ENCODE peak calls at places on chromosome 11, in four cellular contexts. I is ovary, S is AG09319, P is lung. D is an unnamed sample.

GRCh38 chr11:103031834-103032233 is 60.1 kb downstream of the DCUN1D5 start:
- DNase-seq in I (no peak), S (no peak), P (no peak), D (no peak)

GRCh38 chr11:83156996-83157754 is at the start of gene PCF11:
- DNase-seq in P (no peak), I (no peak), S (no peak), D (no peak)

GRCh38 chr11:6681949-6682348 is 1.2 kb downstream of the MRPL17 start:
- DNase-seq in S (no peak), I (no peak), P (no peak), D (no peak)

GRCh38 chr11:129215506-129216245 is 23.6 kb upstream of the ARHGAP32 start:
- DNase-seq in P (no peak), I (no peak), S (no peak), D (no peak)

GRCh38 chr11:66902486-66903177 is 45.8 kb downstream of the LRFN4 start:
- DNase-seq in I (no peak), P (no peak), S (no peak), D (no peak)

GRCh38 chr11:125263268-125263790 is 98.8 kb downstream of the PKNOX2 start:
- DNase-seq in P (peak), I (peak), S (peak), D (peak)

GRCh38 chr11:93542753-93543246 is 391 bp downstream of the SMCO4 start:
- DNase-seq in I (peak), S (no peak), P (no peak), D (peak)

GRCh38 chr11:64558869-64559268 is 32.2 kb upstream of the SLC22A12 start:
- DNase-seq in P (no peak), S (no peak), I (no peak), D (no peak)

GRCh38 chr11:11587122-11587521 is 34.7 kb downstream of the GALNT18 start:
- DNase-seq in P (peak), I (no peak), S (no peak), D (no peak)

GRCh38 chr11:62324738-62325556 is 12.3 kb upstream of the ASRGL1 start:
- DNase-seq in I (no peak), S (no peak), P (peak), D (peak)

GRCh38 chr11:117381988-117382387 is 54.3 kb downstream of the CEP164 start:
- DNase-seq in P (no peak), I (no peak), S (no peak), D (no peak)

GRCh38 chr11:58494096-58494495 is 13.8 kb downstream of the OR5B21 start:
- DNase-seq in P (no peak), I (no peak), S (peak), D (no peak)

GRCh38 chr11:134275534-134276395 is at the start of gene GLB1L3:
- DNase-seq in I (no peak), P (no peak), S (no peak), D (peak)

GRCh38 chr11:79026803-79027445 is 413.9 kb downstream of the TENM4 start:
- DNase-seq in P (no peak), S (no peak), I (no peak), D (no peak)

GRCh38 chr11:34354782-34355181 is 3.0 kb downstream of the ABTB2 start:
- DNase-seq in I (no peak), S (no peak), P (no peak), D (no peak)

GRCh38 chr11:34356576-34356917 is 1.3 kb downstream of the ABTB2 start:
- DNase-seq in I (no peak), S (no peak), P (no peak), D (peak)

GRCh38 chr11:34356918-34357645 is 728 bp downstream of the ABTB2 start:
- DNase-seq in I (peak), P (peak), S (no peak), D (peak)

GRCh38 chr11:34355726-34356125 is 2.1 kb downstream of the ABTB2 start:
- DNase-seq in P (no peak), S (no peak), I (no peak), D (no peak)

GRCh38 chr11:34356130-34356529 is 1.7 kb downstream of the ABTB2 start:
- DNase-seq in P (no peak), I (no peak), S (no peak), D (no peak)
- TF ChIP-seq CTCF in P (no peak), I (no peak), S (no peak), D (no peak)

GRCh38 chr11:724733-725386 is 18.8 kb downstream of the EPS8L2 start:
- DNase-seq in P (no peak), S (no peak), I (no peak), D (no peak)

GRCh38 chr11:721347-721912 is 15.4 kb downstream of the EPS8L2 start:
- DNase-seq in I (no peak), S (no peak), P (no peak), D (no peak)

GRCh38 chr11:724063-724732 is 18.2 kb downstream of the EPS8L2 start:
- DNase-seq in I (no peak), S (no peak), P (no peak), D (no peak)

GRCh38 chr11:721913-722811 is 16.1 kb downstream of the EPS8L2 start:
- DNase-seq in P (no peak), I (no peak), S (no peak), D (no peak)

GRCh38 chr11:723120-723883 is 17.3 kb downstream of the EPS8L2 start:
- DNase-seq in I (peak), P (no peak), S (no peak), D (no peak)
- TF ChIP-seq CTCF in I (no peak), P (peak), S (peak), D (peak)

GRCh38 chr11:70570693-70571395 is 172.5 kb downstream of the CTTN start:
- DNase-seq in S (no peak), I (no peak), P (no peak), D (no peak)

GRCh38 chr11:70567680-70568503 is 169.6 kb downstream of the CTTN start:
- DNase-seq in P (no peak), I (peak), S (no peak), D (no peak)

GRCh38 chr11:70568504-70569172 is 170.3 kb downstream of the CTTN start:
- DNase-seq in P (no peak), S (no peak), I (peak), D (peak)

GRCh38 chr11:70569996-70570692 is 171.8 kb downstream of the CTTN start:
- DNase-seq in I (no peak), P (no peak), S (no peak), D (no peak)

DNA sequence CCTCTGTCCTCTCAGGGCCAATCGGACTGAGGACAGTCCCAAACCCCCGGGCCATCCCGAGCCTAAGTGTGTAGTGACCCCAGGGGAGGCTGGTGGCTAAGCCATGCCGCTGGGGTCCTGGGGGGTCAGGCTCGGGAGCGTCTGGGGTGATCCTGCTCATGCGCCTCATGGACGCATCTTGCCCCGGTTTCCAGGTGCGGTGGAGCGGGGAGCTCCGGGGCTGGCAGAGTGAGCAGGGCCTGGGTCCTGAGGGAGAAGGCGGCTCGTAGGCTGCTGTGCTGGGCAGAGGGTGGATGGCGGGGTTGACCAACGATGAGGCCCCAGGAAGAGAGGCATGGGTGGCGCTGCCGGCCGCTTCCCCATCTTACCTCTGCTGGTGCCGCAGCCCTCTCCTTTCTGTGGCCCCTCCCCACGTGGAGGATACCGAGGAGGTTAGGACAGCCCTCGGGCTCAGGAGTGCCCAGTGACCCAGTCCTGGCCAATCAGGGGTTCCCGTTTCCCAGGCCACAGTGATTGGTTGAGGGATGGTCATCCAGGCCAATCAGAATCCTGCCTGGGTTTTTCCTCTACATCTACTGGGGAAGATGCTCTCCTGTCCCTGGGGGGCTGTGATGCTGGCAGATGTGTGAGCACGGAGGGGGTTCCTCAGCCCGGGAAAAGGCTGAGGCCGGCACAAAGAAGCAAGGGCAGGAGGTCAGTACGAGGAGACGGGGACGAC is 171.0 kb downstream of the CTTN start:
- DNase-seq in I (no peak), P (no peak), S (no peak), D (no peak)
- TF ChIP-seq CTCF in I (no peak), P (no peak), S (no peak), D (no peak)

GRCh38 chr11:130427581-130428211 is 713 bp downstream of the ADAMTS8 start:
- DNase-seq in I (no peak), P (no peak), S (no peak), D (peak)

GRCh38 chr11:130427049-130427388 is 1.4 kb downstream of the ADAMTS8 start:
- DNase-seq in S (no peak), I (no peak), P (no peak), D (no peak)

GRCh38 chr11:130429983-130430382 is 1.6 kb upstream of the ADAMTS8 start:
- DNase-seq in P (no peak), I (no peak), S (no peak), D (no peak)

GRCh38 chr11:130428271-130428670 is at the start of gene ADAMTS8:
- DNase-seq in I (no peak), P (no peak), S (no peak), D (no peak)

DNA sequence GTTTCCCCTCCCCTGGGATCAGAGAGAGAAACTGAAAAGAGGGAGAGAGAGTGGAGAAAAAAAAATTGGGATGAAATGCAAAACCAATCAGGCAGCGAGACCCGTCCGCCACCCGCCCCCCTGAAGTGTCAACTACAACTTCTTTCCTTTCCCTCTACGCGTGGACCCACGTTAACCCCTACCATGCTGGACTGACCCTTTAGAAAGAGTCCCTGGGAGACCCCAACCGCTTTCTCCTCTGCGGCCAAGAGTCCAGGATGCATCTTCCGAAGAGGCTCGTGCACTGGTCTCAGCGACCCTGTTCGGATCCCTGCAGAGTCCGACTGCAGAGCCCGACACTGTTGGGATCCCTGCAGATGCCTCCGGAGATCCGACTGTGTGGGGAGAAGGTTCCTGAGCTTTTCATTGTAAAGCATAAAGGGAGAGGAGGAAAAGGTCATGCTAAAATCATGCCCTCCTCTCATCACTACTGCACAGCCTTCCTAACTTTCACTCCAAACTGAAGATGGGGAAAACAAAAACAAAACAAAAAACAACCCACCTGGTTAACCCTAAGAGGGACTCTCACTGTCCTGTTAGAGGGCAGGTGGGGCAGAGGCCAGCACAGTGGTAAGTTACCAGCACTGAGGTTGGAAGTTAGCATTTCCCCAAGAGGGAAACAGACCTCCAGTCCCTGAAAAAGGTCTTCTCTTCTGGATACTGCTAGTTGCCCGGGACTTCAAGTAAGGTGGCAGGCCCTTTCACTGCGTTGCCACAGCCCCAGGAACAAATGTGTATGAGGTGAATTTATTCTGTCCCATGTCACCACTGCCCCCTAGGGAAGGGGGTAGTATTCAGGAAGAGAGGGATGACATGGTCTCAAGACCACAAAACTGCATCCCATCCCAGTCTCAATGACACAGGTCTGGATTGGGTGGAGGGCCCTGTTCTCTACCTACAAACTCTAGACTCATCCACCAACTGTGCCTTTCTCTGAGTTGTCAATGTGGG is 578 bp upstream of the ADAMTS8 start:
- DNase-seq in I (no peak), S (no peak), P (no peak), D (no peak)
- TF ChIP-seq CTCF in I (no peak), S (no peak), P (no peak), D (no peak)

DNA sequence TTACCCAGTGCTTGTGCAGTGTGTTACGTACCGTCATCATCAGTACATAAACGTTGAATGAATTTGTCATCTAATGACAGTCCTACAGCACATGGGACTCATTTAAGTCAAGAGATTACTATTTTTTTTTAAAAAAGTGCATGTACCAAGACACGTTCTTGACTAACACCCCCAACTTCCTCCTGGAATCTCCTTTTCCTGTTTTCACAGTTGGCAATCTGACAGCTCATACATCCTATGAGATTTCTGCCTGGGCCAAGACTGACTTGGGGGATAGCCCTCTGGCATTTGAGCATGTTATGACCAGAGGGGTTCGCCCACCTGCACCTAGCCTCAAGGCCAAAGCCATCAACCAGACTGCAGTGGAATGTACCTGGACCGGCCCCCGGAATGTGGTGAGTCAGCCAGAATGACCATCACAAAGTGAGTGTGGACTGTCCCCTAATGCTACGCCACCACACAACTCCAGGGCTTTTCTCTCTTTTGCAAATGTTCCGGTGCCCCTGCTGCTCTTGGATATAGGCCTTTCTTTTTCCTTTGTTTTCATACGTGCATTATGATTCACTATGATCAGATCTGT is 162.0 kb upstream of the SORL1-AS1 start:
- DNase-seq in S (no peak), P (no peak), I (no peak), D (no peak)
- TF ChIP-seq CTCF in S (no peak), P (no peak), I (no peak), D (no peak)

DNA sequence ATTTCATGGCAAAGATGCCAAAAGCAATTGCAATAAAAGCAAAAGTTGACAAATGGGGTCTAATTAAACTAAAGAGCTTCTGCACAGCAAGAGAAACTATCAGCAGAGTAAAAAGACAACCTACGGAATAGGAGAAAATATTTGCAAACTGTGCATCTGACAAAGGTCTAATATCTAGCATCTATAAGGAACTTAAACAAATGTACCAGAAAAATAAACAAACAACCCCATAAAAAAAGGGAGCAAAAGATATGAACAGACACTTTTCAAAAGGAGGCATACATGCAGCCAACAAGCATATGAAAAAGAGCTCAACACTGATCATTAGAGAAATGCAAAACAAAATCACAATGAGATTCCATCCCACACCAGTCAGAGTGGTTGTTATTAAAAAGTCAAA is 60.3 kb downstream of the AASDHPPT start:
- DNase-seq in I (no peak), S (no peak), P (no peak), D (no peak)
- TF ChIP-seq CTCF in I (no peak), S (no peak), P (no peak), D (no peak)

GRCh38 chr11:77064648-77065217 is 2.0 kb upstream of the CAPN5 start:
- DNase-seq in S (no peak), I (peak), P (no peak), D (no peak)

GRCh38 chr11:77063407-77063806 is 3.4 kb upstream of the CAPN5 start:
- DNase-seq in I (no peak), P (no peak), S (no peak), D (no peak)

GRCh38 chr11:77063861-77064260 is 2.9 kb upstream of the CAPN5 start:
- DNase-seq in S (no peak), I (peak), P (no peak), D (no peak)

GRCh38 chr11:77060234-77060633 is 6.5 kb upstream of the CAPN5 start:
- DNase-seq in S (no peak), I (no peak), P (no peak), D (no peak)

DNA sequence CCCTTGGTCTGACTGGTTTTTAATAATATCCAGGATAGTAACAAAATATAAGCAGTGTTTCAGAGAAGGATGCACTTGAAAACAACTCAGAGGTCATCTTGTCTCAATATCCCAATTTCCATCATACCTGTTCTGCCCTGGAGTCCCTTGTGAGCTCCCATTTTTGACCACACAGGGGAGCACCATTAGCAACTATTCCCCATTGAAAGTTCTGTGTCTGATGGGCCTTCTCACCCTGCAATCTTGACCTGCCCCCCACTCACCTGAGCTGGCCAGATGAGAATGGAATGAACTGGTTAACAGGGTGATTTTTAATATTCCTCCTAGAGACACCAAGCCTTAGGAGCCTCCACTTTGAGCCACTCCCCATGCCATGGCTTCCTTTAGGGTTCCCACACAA is 3.8 kb upstream of the CAPN5 start:
- DNase-seq in I (no peak), S (no peak), P (no peak), D (no peak)
- TF ChIP-seq CTCF in I (no peak), S (no peak), P (no peak), D (no peak)

GRCh38 chr11:123261345-123262106 is 66.5 kb upstream of the CLMP start:
- DNase-seq in I (peak), P (peak), S (no peak), D (peak)
- TF ChIP-seq CTCF in I (peak), P (peak), S (peak), D (peak)

DNA sequence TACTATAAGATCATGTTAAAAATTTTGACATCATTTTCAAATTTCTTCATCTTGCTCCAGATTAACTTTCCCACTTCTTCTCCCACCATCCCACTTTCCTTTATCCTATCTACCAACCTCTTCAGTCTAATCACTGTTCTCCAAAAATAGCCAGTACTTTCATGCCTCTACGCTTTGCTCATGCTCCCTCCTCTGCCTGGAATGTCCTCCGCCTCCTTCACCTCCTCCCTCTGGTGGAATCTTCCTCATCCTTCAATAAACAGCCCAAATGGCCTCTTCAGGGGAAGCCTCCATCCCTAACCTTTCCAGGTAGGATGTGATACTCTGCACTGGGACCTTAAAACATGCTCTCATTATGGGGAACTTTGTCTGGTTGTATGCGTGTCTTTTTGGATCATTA is 7.8 kb upstream of the CSRP3 start:
- DNase-seq in S (no peak), I (no peak), P (no peak), D (no peak)
- TF ChIP-seq CTCF in S (no peak), I (no peak), P (no peak), D (no peak)